ENCODE peak calls at places on chromosomes 11 and 22, in five cellular contexts. D is stomach, F is omental fat pad, A is brain microvascular endothelial cell, I is bronchial epithelial cell. M is an unnamed sample.
A peak's percentile ranks its signal among the peaks of the same experiment; 100 is the strongest.

GRCh38 chr11:30552839-30553238 is 33.3 kb downstream of the MPPED2 start:
- DNase-seq in D (no peak), F (no peak), A (no peak), I (no peak), M (no peak)

GRCh38 chr11:96075532-96075959 is 151.6 kb upstream of the MTMR2 start:
- DNase-seq in D (no peak), F (no peak), A (no peak), I (no peak), M (no peak)

GRCh38 chr11:66068154-66068821 is 1.8 kb upstream of the PACS1 start:
- DNase-seq in D (peak; percentile 73), F (peak; percentile 73), A (peak; percentile 67), I (peak; percentile 58), M (peak; percentile 71)

GRCh38 chr11:33606762-33607161 is 93.9 kb downstream of the C11orf91 start:
- DNase-seq in D (no peak), F (no peak), A (no peak), I (no peak), M (no peak)

GRCh38 chr11:131684111-131685060 is 314.0 kb downstream of the NTM start:
- DNase-seq in D (no peak), F (no peak), A (no peak), I (no peak), M (no peak)

GRCh38 chr11:133163463-133164419 is 368.6 kb downstream of the OPCML start:
- DNase-seq in D (no peak), F (no peak), A (peak; percentile 36), I (peak; percentile 30), M (no peak)

GRCh38 chr11:5280582-5281102 is 10.9 kb upstream of the HBE1 start:
- DNase-seq in D (peak; percentile 45), F (peak; percentile 37), A (peak; percentile 100), I (peak; percentile 99), M (peak; percentile 76)

GRCh38 chr11:8683115-8683807 is 669 bp downstream of the RPL27A start:
- DNase-seq in D (no peak), F (no peak), A (no peak), I (no peak), M (no peak)

GRCh38 chr11:37861671-37862070 is 1263.6 kb upstream of the RAG2 start:
- DNase-seq in D (no peak), F (no peak), A (no peak), I (no peak), M (no peak)

GRCh38 chr11:21888814-21889213 is 304.1 kb upstream of the ANO5 start:
- DNase-seq in D (no peak), F (no peak), A (no peak), I (peak; percentile 62), M (no peak)

GRCh38 chr22:48100685-48101417 is 1338.4 kb downstream of the TBC1D22A start:
- DNase-seq in D (peak; percentile 10), F (no peak), A (no peak), I (no peak), M (no peak)

GRCh38 chr22:18950141-18950540 is 14.0 kb upstream of the PRODH start:
- DNase-seq in D (no peak), F (no peak), A (no peak), I (no peak), M (no peak)

GRCh38 chr11:92580931-92581330 is 356.3 kb downstream of the FAT3 start:
- DNase-seq in D (no peak), F (no peak), A (no peak), I (no peak), M (no peak)

GRCh38 chr11:36631704-36632287 is 33.8 kb upstream of the RAG2 start:
- DNase-seq in D (no peak), F (no peak), A (no peak), I (no peak), M (no peak)

GRCh38 chr11:48005878-48006277 is 25.5 kb downstream of the PTPRJ start:
- DNase-seq in D (no peak), F (no peak), A (no peak), I (no peak), M (no peak)

GRCh38 chr11:120511804-120512726 is 517 bp downstream of the GRIK4 start:
- DNase-seq in D (peak; percentile 23), F (no peak), A (no peak), I (no peak), M (no peak)

GRCh38 chr11:14679662-14680061 is 36.1 kb downstream of the PDE3B start:
- DNase-seq in D (no peak), F (no peak), A (no peak), I (no peak), M (no peak)

GRCh38 chr11:31045335-31045734 is 324.2 kb downstream of the DCDC1 start:
- DNase-seq in D (no peak), F (no peak), A (no peak), I (peak; percentile 15), M (no peak)

GRCh38 chr11:496834-497564 is 10.0 kb downstream of the RNH1 start:
- DNase-seq in D (no peak), F (no peak), A (no peak), I (no peak), M (no peak)

GRCh38 chr22:43247546-43248260 is 60.8 kb upstream of the TTLL12 start:
- DNase-seq in D (no peak), F (no peak), A (no peak), I (no peak), M (no peak)

GRCh38 chr11:131624526-131624925 is 254.1 kb downstream of the NTM start:
- DNase-seq in D (no peak), F (no peak), A (no peak), I (peak; percentile 8), M (no peak)

GRCh38 chr11:69274531-69275016 is 19.4 kb upstream of the MYEOV start:
- DNase-seq in D (peak; percentile 81), F (no peak), A (no peak), I (peak; percentile 97), M (no peak)

GRCh38 chr11:117610045-117610444 is 187.0 kb downstream of the DSCAML1 start:
- DNase-seq in D (no peak), F (no peak), A (peak; percentile 70), I (peak; percentile 61), M (peak; percentile 0)

GRCh38 chr22:35312198-35313059 is 12.7 kb downstream of the TOM1 start:
- DNase-seq in D (no peak), F (no peak), A (peak; percentile 72), I (peak; percentile 65), M (peak; percentile 79)

GRCh38 chr11:78192223-78192719 is 3.6 kb downstream of the USP35 start:
- DNase-seq in D (no peak), F (no peak), A (no peak), I (no peak), M (no peak)

GRCh38 chr22:36768616-36769015 is 7.3 kb downstream of the IFT27 start:
- DNase-seq in D (no peak), F (no peak), A (no peak), I (no peak), M (no peak)

GRCh38 chr22:41966607-41967240 is 2.5 kb upstream of the SEPTIN3 start:
- DNase-seq in D (peak; percentile 38), F (no peak), A (peak; percentile 83), I (peak; percentile 82), M (peak; percentile 71)

GRCh38 chr11:28524098-28524497 is 415.9 kb downstream of the METTL15 start:
- DNase-seq in D (no peak), F (no peak), A (peak; percentile 67), I (peak; percentile 17), M (no peak)

GRCh38 chr11:65615950-65616574 is 486 bp downstream of the PCNX3 start:
- DNase-seq in D (peak; percentile 37), F (no peak), A (no peak), I (no peak), M (no peak)

GRCh38 chr11:123161386-123161785 is 33.7 kb downstream of the CLMP start:
- DNase-seq in D (no peak), F (no peak), A (no peak), I (no peak), M (no peak)

GRCh38 chr22:46902436-46902835 is 140.0 kb downstream of the TBC1D22A start:
- DNase-seq in D (peak; percentile 16), F (no peak), A (no peak), I (no peak), M (no peak)

GRCh38 chr22:46905415-46905814 is 143.0 kb downstream of the TBC1D22A start:
- DNase-seq in D (peak; percentile 19), F (peak; percentile 12), A (no peak), I (no peak), M (no peak)

GRCh38 chr22:46905834-46906233 is 143.4 kb downstream of the TBC1D22A start:
- DNase-seq in D (peak; percentile 15), F (no peak), A (no peak), I (no peak), M (no peak)

GRCh38 chr22:46900549-46900948 is 138.1 kb downstream of the TBC1D22A start:
- DNase-seq in D (peak; percentile 8), F (no peak), A (no peak), I (no peak), M (no peak)

GRCh38 chr22:46902998-46903916 is 140.8 kb downstream of the TBC1D22A start:
- DNase-seq in D (peak; percentile 19), F (no peak), A (no peak), I (no peak), M (no peak)
- TF ChIP-seq CTCF in D (no peak), F (no peak), A (peak; percentile 40), I (no peak), M (no peak)

DNA sequence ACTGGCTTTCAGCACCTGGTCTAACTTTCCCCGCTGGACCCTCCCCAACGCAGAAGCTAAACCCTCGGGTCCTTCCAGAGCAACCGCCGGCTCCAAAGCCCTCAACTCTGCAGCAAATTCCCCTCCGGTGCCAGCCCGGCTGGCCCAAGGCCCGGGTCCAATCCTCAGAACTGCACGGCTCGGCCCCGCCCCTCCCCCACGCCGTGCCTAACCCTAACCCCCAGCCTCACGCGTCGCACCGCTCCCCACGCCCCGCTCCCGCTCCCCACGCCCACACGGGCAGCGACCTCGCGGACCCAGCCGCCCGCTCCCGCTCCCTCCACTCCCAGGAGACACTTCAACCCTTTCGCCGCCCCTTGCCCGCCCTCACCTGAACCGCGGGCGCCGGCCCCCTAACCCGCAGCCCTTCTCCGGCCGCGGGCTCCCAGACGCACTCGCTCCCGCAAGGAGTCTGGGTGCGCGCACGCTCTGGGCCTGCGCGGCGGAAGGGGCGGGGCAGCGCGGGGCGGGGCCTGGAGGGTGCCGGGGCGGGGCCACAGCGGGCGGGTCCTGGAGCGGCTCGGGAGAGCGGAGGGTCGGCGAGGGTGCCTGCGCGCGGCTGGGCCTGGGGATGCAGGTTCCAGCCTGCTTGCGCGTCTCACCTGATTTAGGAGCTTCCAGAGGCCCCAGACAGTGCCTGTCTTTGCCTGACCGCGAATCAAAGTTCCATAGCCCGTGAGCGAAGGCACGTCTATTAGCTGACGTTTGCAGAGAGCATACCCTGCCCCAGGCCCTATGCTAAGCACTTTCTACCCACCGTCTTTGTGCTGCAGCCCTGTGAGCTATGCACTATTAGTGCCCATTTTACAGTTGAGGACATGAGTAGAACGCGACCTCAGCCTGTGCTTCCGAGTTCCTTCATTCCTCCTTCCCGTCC is at the start of gene NFRKB:
- DNase-seq in D (peak; percentile 93), F (peak; percentile 59), A (peak; percentile 59), I (peak; percentile 51), M (peak; percentile 73)
- TF ChIP-seq CTCF in D (no peak), F (no peak), A (no peak), I (no peak), M (no peak)

GRCh38 chr11:17471501-17471900 is 5.1 kb downstream of the ABCC8 start:
- DNase-seq in D (no peak), F (no peak), A (no peak), I (no peak), M (no peak)
- TF ChIP-seq CTCF in D (no peak), F (no peak), A (no peak), I (no peak), M (no peak)

DNA sequence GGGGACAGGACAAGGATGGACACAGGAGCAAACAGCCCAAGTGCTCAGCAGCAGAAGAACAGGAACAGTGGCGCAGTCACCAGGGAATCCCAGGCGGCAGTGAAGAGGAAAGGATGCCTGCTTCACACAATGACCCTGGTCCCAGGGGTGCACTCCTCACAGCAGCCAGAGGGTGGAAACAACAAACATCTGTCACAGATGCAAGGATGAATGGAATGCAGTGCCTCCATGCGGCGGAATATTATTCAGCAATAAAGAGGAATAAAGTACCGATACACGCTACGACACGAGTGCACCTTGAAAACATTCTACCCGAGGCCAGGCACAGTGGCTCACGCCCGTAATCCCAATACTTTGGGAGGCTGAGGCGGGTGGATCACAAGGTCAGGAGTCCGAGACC is 12.7 kb downstream of the CSNK1E start:
- DNase-seq in D (no peak), F (no peak), A (peak; percentile 32), I (no peak), M (no peak)
- TF ChIP-seq CTCF in D (no peak), F (no peak), A (peak; percentile 39), I (no peak), M (no peak)

M was measured in CD14-positive monocyte.